ENCODE peak calls at places on chromosomes 5 and 9, in ten cellular contexts. T is activated CD8-positive, alpha-beta memory T cell treated with anti-CD3 and anti-CD28 coated beads, Interleukin-2, amount 50 U/mL, for 4 hours; U is neural crest cell; L is posterior cingulate gyrus; P is AG09319; O is stimulated activated CD8-positive, alpha-beta memory T cell treated with anti-CD3 and anti-CD28 coated beads, Interleukin-2, amount 100 ng/mL, for 1 hour; J is T1000; F is T-cell; A is omental fat pad; E is fibroblast of pulmonary artery. C is an unnamed sample.

GRCh38 chr9:10252174-10252573 is 360.6 kb downstream of the PTPRD start:
- DNase-seq in T (no peak), U (no peak), L (no peak), P (no peak), O (no peak), J (no peak), F (no peak), A (no peak), E (no peak), C (no peak)

GRCh38 chr5:169164481-169164925 is 136.4 kb downstream of the SLIT3 start:
- DNase-seq in T (no peak), U (no peak), L (peak; percentile 91), P (no peak), O (no peak), J (peak; percentile 79), F (no peak), A (no peak), E (peak; percentile 69), C (no peak)

GRCh38 chr5:36573441-36573840 is 33.0 kb upstream of the SLC1A3 start:
- DNase-seq in T (no peak), U (no peak), L (no peak), P (no peak), O (no peak), J (no peak), F (no peak), A (no peak), E (peak; percentile 71), C (no peak)

GRCh38 chr9:87206064-87206661 is 258.9 kb upstream of the GAS1 start:
- DNase-seq in T (no peak), U (no peak), L (no peak), P (peak; percentile 27), O (no peak), J (peak; percentile 15), F (no peak), A (no peak), E (no peak), C (no peak)

GRCh38 chr5:67182406-67182805 is 14.2 kb downstream of the CD180 start:
- DNase-seq in T (no peak), U (no peak), L (peak; percentile 84), P (no peak), O (no peak), J (peak; percentile 13), F (no peak), A (peak; percentile 34), E (peak; percentile 82), C (no peak)

GRCh38 chr9:117413346-117414219 is 1.3 kb downstream of the ASTN2 start:
- DNase-seq in T (no peak), U (peak; percentile 36), L (peak; percentile 80), P (no peak), O (no peak), J (no peak), F (no peak), A (no peak), E (no peak), C (no peak)

GRCh38 chr5:134451618-134452505 is 40.2 kb upstream of the CDKN2AIPNL start:
- DNase-seq in T (no peak), U (no peak), L (no peak), P (no peak), O (no peak), J (peak; percentile 45), F (no peak), A (no peak), E (peak; percentile 82), C (no peak)

GRCh38 chr9:131503626-131504465 is 1.1 kb downstream of the POMT1 start:
- DNase-seq in T (peak; percentile 57), U (no peak), L (no peak), P (no peak), O (peak; percentile 8), J (peak; percentile 8), F (peak; percentile 38), A (no peak), E (no peak), C (peak; percentile 14)

GRCh38 chr9:69272212-69272611 is 52.8 kb upstream of the ENTREP1 start:
- DNase-seq in T (no peak), U (no peak), L (no peak), P (no peak), O (no peak), J (no peak), F (no peak), A (no peak), E (no peak), C (no peak)

GRCh38 chr5:151810449-151810848 is 38.7 kb downstream of the G3BP1 start:
- DNase-seq in T (no peak), U (no peak), L (no peak), P (no peak), O (no peak), J (no peak), F (no peak), A (no peak), E (peak; percentile 21), C (no peak)

GRCh38 chr5:57435701-57436134 is 46.9 kb downstream of the ACTBL2 start:
- DNase-seq in T (no peak), U (no peak), L (no peak), P (peak; percentile 24), O (no peak), J (peak; percentile 7), F (no peak), A (no peak), E (peak; percentile 99), C (no peak)

GRCh38 chr5:158482201-158482600 is 617.5 kb downstream of the EBF1 start:
- DNase-seq in T (no peak), U (no peak), L (no peak), P (no peak), O (no peak), J (no peak), F (no peak), A (no peak), E (no peak), C (no peak)

GRCh38 chr5:125257057-125257970 is 510.9 kb upstream of the ZNF608 start:
- DNase-seq in T (no peak), U (no peak), L (no peak), P (peak; percentile 41), O (no peak), J (no peak), F (no peak), A (no peak), E (no peak), C (no peak)

GRCh38 chr5:3197699-3198098 is 397.9 kb upstream of the IRX1 start:
- DNase-seq in T (no peak), U (peak; percentile 53), L (no peak), P (no peak), O (no peak), J (no peak), F (no peak), A (no peak), E (no peak), C (no peak)

GRCh38 chr5:14445581-14446290 is 135.9 kb upstream of the OTULINL start:
- DNase-seq in T (no peak), U (no peak), L (no peak), P (no peak), O (no peak), J (no peak), F (no peak), A (no peak), E (peak; percentile 81), C (no peak)

GRCh38 chr9:129341991-129342348 is 163.9 kb upstream of the IER5L start:
- DNase-seq in T (no peak), U (no peak), L (no peak), P (no peak), O (no peak), J (no peak), F (no peak), A (no peak), E (no peak), C (no peak)

GRCh38 chr5:66974256-66974655 is 222.3 kb downstream of the CD180 start:
- DNase-seq in T (no peak), U (no peak), L (no peak), P (no peak), O (no peak), J (no peak), F (no peak), A (no peak), E (no peak), C (no peak)

GRCh38 chr5:42720242-42720641 is 36.4 kb upstream of the CCDC152 start:
- DNase-seq in T (no peak), U (no peak), L (no peak), P (no peak), O (no peak), J (no peak), F (no peak), A (no peak), E (no peak), C (no peak)

GRCh38 chr5:3218916-3219650 is 376.5 kb upstream of the IRX1 start:
- DNase-seq in T (no peak), U (no peak), L (peak; percentile 80), P (no peak), O (no peak), J (no peak), F (no peak), A (no peak), E (no peak), C (no peak)

GRCh38 chr5:2894347-2895135 is 143.1 kb upstream of the IRX2 start:
- DNase-seq in T (no peak), U (no peak), L (no peak), P (no peak), O (no peak), J (no peak), F (no peak), A (no peak), E (no peak), C (no peak)

GRCh38 chr5:4630031-4630430 is 510.1 kb upstream of the ADAMTS16 start:
- DNase-seq in T (no peak), U (no peak), L (no peak), P (no peak), O (no peak), J (no peak), F (no peak), A (no peak), E (no peak), C (no peak)

GRCh38 chr5:151104795-151105194 is 24.0 kb upstream of the TNIP1 start:
- DNase-seq in T (no peak), U (no peak), L (no peak), P (peak; percentile 94), O (no peak), J (no peak), F (no peak), A (no peak), E (peak; percentile 60), C (no peak)

GRCh38 chr5:78808380-78808779 is 159.8 kb upstream of the LHFPL2 start:
- DNase-seq in T (no peak), U (no peak), L (no peak), P (no peak), O (no peak), J (no peak), F (no peak), A (no peak), E (peak; percentile 51), C (no peak)

GRCh38 chr9:102499468-102499867 is 495.7 kb upstream of the CYLC2 start:
- DNase-seq in T (no peak), U (no peak), L (no peak), P (no peak), O (no peak), J (no peak), F (no peak), A (no peak), E (peak; percentile 21), C (no peak)

GRCh38 chr9:9791621-9792020 is 821.2 kb downstream of the PTPRD start:
- DNase-seq in T (no peak), U (no peak), L (no peak), P (no peak), O (no peak), J (no peak), F (no peak), A (no peak), E (peak; percentile 16), C (no peak)

GRCh38 chr5:9653811-9654210 is 23.7 kb upstream of the TAS2R1 start:
- DNase-seq in T (no peak), U (no peak), L (peak; percentile 83), P (peak; percentile 83), O (no peak), J (no peak), F (no peak), A (no peak), E (peak; percentile 95), C (no peak)

GRCh38 chr9:94875300-94876063 is 149.0 kb downstream of the AOPEP start:
- DNase-seq in T (no peak), U (no peak), L (no peak), P (no peak), O (no peak), J (no peak), F (no peak), A (no peak), E (no peak), C (no peak)

GRCh38 chr5:171537463-171537862 is 118.0 kb downstream of the FGF18 start:
- DNase-seq in T (no peak), U (no peak), L (no peak), P (no peak), O (no peak), J (no peak), F (no peak), A (no peak), E (no peak), C (no peak)